ENCODE peak calls at places on chromosomes 5 and 9, in nine cellular contexts. One of them, this sample, is unnamed.
A peak's percentile ranks its signal among the peaks of the same experiment; 100 is the strongest.

GRCh38 chr9:127168756-127169506 is 46.5 kb upstream of the ANGPTL2 start:
- DNase-seq in body of pancreas: no peak
- DNase-seq in HepG2: no peak
- DNase-seq in A549: no peak
- DNase-seq in esophagus squamous epithelium: no peak
- DNase-seq in tibial nerve: no peak
- DNase-seq in ovary: no peak
- DNase-seq in uterus: no peak
- DNase-seq in IMR-90: no peak
- DNase-seq in this sample: peak; percentile 54

GRCh38 chr5:133932441-133933168 is 35.8 kb downstream of the C5orf15 start:
- DNase-seq in body of pancreas: no peak
- DNase-seq in HepG2: no peak
- DNase-seq in A549: no peak
- DNase-seq in esophagus squamous epithelium: no peak
- DNase-seq in tibial nerve: no peak
- DNase-seq in ovary: no peak
- DNase-seq in uterus: no peak
- DNase-seq in IMR-90: no peak
- DNase-seq in this sample: no peak

GRCh38 chr9:96382175-96382574 is 1.3 kb downstream of the SLC35D2 start:
- DNase-seq in body of pancreas: no peak
- DNase-seq in HepG2: peak; percentile 20
- DNase-seq in A549: no peak
- DNase-seq in esophagus squamous epithelium: no peak
- DNase-seq in tibial nerve: no peak
- DNase-seq in ovary: no peak
- DNase-seq in uterus: no peak
- DNase-seq in IMR-90: peak; percentile 45
- DNase-seq in this sample: no peak

GRCh38 chr9:76452839-76453238 is 6.1 kb upstream of the GCNT1 start:
- DNase-seq in body of pancreas: no peak
- DNase-seq in HepG2: no peak
- DNase-seq in A549: no peak
- DNase-seq in esophagus squamous epithelium: no peak
- DNase-seq in tibial nerve: no peak
- DNase-seq in ovary: no peak
- DNase-seq in uterus: no peak
- DNase-seq in IMR-90: no peak
- DNase-seq in this sample: no peak

GRCh38 chr9:117276444-117276843 is 138.4 kb downstream of the ASTN2 start:
- DNase-seq in body of pancreas: peak; percentile 15
- DNase-seq in HepG2: no peak
- DNase-seq in A549: no peak
- DNase-seq in esophagus squamous epithelium: no peak
- DNase-seq in tibial nerve: no peak
- DNase-seq in ovary: no peak
- DNase-seq in uterus: no peak
- DNase-seq in IMR-90: no peak
- DNase-seq in this sample: no peak

GRCh38 chr5:17203329-17204132 is 13.9 kb upstream of the BASP1 start:
- DNase-seq in body of pancreas: peak; percentile 41
- DNase-seq in HepG2: peak; percentile 41
- DNase-seq in A549: peak; percentile 76
- DNase-seq in esophagus squamous epithelium: no peak
- DNase-seq in tibial nerve: no peak
- DNase-seq in ovary: no peak
- DNase-seq in uterus: peak; percentile 36
- DNase-seq in IMR-90: peak; percentile 86
- DNase-seq in this sample: peak; percentile 64

GRCh38 chr9:82127993-82128710 is 139.6 kb downstream of the SPATA31D1 start:
- DNase-seq in body of pancreas: no peak
- DNase-seq in HepG2: no peak
- DNase-seq in A549: no peak
- DNase-seq in esophagus squamous epithelium: no peak
- DNase-seq in tibial nerve: no peak
- DNase-seq in ovary: no peak
- DNase-seq in uterus: no peak
- DNase-seq in IMR-90: no peak
- DNase-seq in this sample: no peak

GRCh38 chr5:168798065-168799023 is 219.2 kb upstream of the PANK3 start:
- DNase-seq in body of pancreas: no peak
- DNase-seq in HepG2: no peak
- DNase-seq in A549: no peak
- DNase-seq in esophagus squamous epithelium: no peak
- DNase-seq in tibial nerve: no peak
- DNase-seq in ovary: no peak
- DNase-seq in uterus: no peak
- DNase-seq in IMR-90: no peak
- DNase-seq in this sample: no peak

GRCh38 chr5:109743770-109744212 is 54.1 kb downstream of the MAN2A1 start:
- DNase-seq in body of pancreas: no peak
- DNase-seq in HepG2: peak; percentile 6
- DNase-seq in A549: peak; percentile 69
- DNase-seq in esophagus squamous epithelium: no peak
- DNase-seq in tibial nerve: no peak
- DNase-seq in ovary: no peak
- DNase-seq in uterus: no peak
- DNase-seq in IMR-90: peak; percentile 95
- DNase-seq in this sample: no peak

GRCh38 chr5:178351221-178351825 is 118.7 kb upstream of the PHYKPL start:
- DNase-seq in body of pancreas: no peak
- DNase-seq in HepG2: no peak
- DNase-seq in A549: no peak
- DNase-seq in esophagus squamous epithelium: no peak
- DNase-seq in tibial nerve: no peak
- DNase-seq in ovary: no peak
- DNase-seq in uterus: no peak
- DNase-seq in IMR-90: no peak
- DNase-seq in this sample: no peak

GRCh38 chr9:128635266-128636023 is 21.2 kb downstream of the DYNC2I2 start:
- DNase-seq in body of pancreas: peak; percentile 95
- DNase-seq in HepG2: peak; percentile 92
- DNase-seq in A549: peak; percentile 98
- DNase-seq in esophagus squamous epithelium: no peak
- DNase-seq in tibial nerve: peak; percentile 54
- DNase-seq in ovary: peak; percentile 85
- DNase-seq in uterus: peak; percentile 87
- DNase-seq in IMR-90: peak; percentile 94
- DNase-seq in this sample: peak; percentile 92
- TF ChIP-seq POLR2A in body of pancreas: peak; percentile 10
- TF ChIP-seq POLR2A in HepG2: peak; percentile 42
- TF ChIP-seq POLR2A in A549: peak; percentile 10
- TF ChIP-seq POLR2A in esophagus squamous epithelium: no peak
- TF ChIP-seq POLR2A in tibial nerve: no peak
- TF ChIP-seq POLR2A in ovary: no peak
- TF ChIP-seq POLR2A in uterus: peak; percentile 17
- TF ChIP-seq POLR2A in IMR-90: no peak
- TF ChIP-seq POLR2A in this sample: no peak

DNA sequence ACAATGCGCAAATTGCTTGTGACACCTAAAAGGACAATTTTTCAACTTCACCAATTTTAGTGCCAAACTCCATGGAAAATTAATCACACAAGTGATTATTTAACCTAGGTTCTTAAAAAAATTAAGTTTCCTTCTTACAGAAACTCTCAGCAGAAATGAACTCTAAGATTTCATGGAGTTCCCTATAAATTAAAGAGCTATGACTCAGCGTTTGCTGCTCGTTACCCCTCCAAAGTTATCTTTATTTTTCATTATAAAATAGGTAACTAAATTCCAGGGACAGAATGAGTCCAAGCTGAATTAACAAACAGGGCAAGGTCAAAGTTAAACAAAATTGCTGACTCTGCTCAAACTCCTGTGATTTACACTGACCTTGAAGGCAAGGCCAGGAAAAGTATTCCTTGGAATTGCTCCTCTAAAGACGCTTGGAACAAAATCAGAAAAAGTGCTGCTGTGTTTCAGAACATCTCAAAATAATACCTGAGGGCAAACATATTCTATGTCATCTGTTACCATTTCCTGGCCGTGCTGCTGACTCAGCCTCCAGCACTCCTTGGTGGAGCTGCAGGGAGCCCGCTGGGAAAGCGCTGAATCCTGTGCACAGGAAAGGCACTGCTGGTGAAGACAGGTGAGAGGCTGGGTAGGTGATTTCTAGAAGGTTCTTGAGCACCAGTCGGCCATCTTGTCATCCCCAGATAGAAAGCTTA is 2.5 kb upstream of the CMBL start:
- DNase-seq in body of pancreas: peak; percentile 84
- DNase-seq in HepG2: peak; percentile 9
- DNase-seq in A549: peak; percentile 62
- DNase-seq in esophagus squamous epithelium: no peak
- DNase-seq in tibial nerve: no peak
- DNase-seq in ovary: no peak
- DNase-seq in uterus: no peak
- DNase-seq in IMR-90: peak; percentile 59
- DNase-seq in this sample: no peak
- H3K4me3 ChIP-seq in body of pancreas: no peak overlapping the region
- H3K4me3 ChIP-seq in HepG2: no peak overlapping the region
- H3K4me3 ChIP-seq in A549: no peak overlapping the region
- H3K4me3 ChIP-seq in esophagus squamous epithelium: no peak overlapping the region
- H3K4me3 ChIP-seq in tibial nerve: no peak overlapping the region
- H3K4me3 ChIP-seq in ovary: no peak overlapping the region
- H3K4me3 ChIP-seq in uterus: no peak overlapping the region
- H3K4me3 ChIP-seq in IMR-90: no peak overlapping the region
- H3K4me3 ChIP-seq in this sample: no peak overlapping the region

DNA sequence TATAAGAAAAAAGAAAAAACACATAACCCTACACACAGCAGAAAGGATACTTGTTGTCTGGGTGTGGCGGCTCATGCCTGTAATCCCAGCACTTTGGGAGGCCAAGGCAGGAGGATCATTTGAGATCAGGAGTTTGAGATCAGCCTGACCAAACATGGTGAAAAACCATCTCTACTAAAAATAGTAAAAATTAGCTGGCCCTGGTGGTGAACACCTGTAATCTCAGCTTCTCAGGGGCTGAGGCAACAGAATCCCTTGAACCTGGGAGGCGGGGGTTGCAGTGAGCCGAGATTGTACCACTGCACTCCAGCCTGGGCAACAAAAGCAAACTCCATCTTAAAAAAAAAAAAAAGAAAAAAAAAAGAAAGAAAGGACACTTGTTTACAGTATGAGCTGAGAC is 147.6 kb upstream of the PITX1 start:
- DNase-seq in body of pancreas: no peak
- DNase-seq in HepG2: no peak
- DNase-seq in A549: no peak
- DNase-seq in esophagus squamous epithelium: no peak
- DNase-seq in tibial nerve: no peak
- DNase-seq in ovary: no peak
- DNase-seq in uterus: no peak
- DNase-seq in IMR-90: no peak
- DNase-seq in this sample: no peak
- TF ChIP-seq CTCF in body of pancreas: no peak
- TF ChIP-seq CTCF in HepG2: no peak
- TF ChIP-seq CTCF in A549: no peak
- TF ChIP-seq CTCF in esophagus squamous epithelium: no peak
- TF ChIP-seq CTCF in tibial nerve: no peak
- TF ChIP-seq CTCF in ovary: no peak
- TF ChIP-seq CTCF in uterus: no peak
- TF ChIP-seq CTCF in IMR-90: no peak
- TF ChIP-seq CTCF in this sample: no peak

DNA sequence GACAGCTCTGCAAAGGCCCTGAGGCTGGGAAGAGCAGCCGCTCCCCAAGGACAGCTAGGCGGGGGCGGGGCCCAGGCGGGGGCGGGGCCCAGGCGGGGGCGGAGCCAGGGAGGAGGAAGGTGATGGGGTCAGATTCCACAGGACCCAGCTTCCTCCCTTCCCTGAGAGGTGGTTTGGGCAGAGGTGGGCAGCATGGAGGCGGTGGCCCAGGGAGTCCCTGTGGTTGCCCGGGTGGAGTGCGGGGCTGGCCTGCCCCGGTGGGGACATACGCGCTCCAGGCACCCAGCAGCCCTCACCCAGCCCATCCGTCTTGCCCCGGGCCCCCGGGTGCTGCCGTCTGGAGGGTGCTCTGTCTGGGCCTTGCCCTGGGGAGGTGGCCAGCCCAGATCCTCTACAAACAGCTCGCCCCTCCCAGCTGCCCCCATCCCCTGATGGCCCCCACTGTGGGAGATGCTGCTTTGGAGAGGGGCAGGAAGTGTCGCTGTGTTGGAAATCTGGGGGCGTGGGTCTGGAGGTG is 11.0 kb upstream of the RNU6ATAC start:
- DNase-seq in body of pancreas: no peak
- DNase-seq in HepG2: no peak
- DNase-seq in A549: peak; percentile 39
- DNase-seq in esophagus squamous epithelium: no peak
- DNase-seq in tibial nerve: no peak
- DNase-seq in ovary: peak; percentile 39
- DNase-seq in uterus: no peak
- DNase-seq in IMR-90: no peak
- DNase-seq in this sample: no peak
- TF ChIP-seq POLR2A in body of pancreas: no peak
- TF ChIP-seq POLR2A in HepG2: no peak
- TF ChIP-seq POLR2A in A549: no peak
- TF ChIP-seq POLR2A in esophagus squamous epithelium: no peak
- TF ChIP-seq POLR2A in tibial nerve: no peak
- TF ChIP-seq POLR2A in ovary: no peak
- TF ChIP-seq POLR2A in uterus: no peak
- TF ChIP-seq POLR2A in IMR-90: no peak
- TF ChIP-seq POLR2A in this sample: no peak

DNA sequence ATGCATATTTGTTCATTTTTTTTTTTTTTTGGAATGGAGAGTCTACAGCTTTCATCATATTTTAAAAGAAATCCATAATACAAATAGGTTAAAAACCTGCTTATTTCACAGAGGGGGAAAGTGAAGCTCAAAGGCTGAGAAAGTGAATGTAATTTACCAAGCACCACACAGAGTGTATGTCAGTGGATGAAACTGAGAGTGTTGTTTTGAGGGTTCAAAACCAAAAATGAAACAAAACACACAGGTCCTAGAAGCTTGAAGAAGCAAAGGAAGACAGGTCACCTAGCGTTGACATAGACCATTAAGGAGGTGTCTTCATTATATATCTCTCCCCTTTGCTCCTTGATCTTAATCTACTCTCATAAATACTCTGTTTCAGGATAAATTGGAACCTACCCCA is 7.5 kb downstream of the NMUR2 start:
- DNase-seq in body of pancreas: no peak
- DNase-seq in HepG2: no peak
- DNase-seq in A549: no peak
- DNase-seq in esophagus squamous epithelium: no peak
- DNase-seq in tibial nerve: no peak
- DNase-seq in ovary: no peak
- DNase-seq in uterus: no peak
- DNase-seq in IMR-90: no peak
- DNase-seq in this sample: no peak
- H3K4me3 ChIP-seq in body of pancreas: no peak overlapping the region
- H3K4me3 ChIP-seq in HepG2: no peak overlapping the region
- H3K4me3 ChIP-seq in A549: no peak overlapping the region
- H3K4me3 ChIP-seq in esophagus squamous epithelium: no peak overlapping the region
- H3K4me3 ChIP-seq in tibial nerve: no peak overlapping the region
- H3K4me3 ChIP-seq in ovary: no peak overlapping the region
- H3K4me3 ChIP-seq in uterus: no peak overlapping the region
- H3K4me3 ChIP-seq in IMR-90: no peak overlapping the region
- H3K4me3 ChIP-seq in this sample: no peak overlapping the region

GRCh38 chr9:912776-913175 is 63.7 kb upstream of the DMRT3 start:
- DNase-seq in body of pancreas: no peak
- DNase-seq in HepG2: no peak
- DNase-seq in A549: no peak
- DNase-seq in esophagus squamous epithelium: no peak
- DNase-seq in tibial nerve: no peak
- DNase-seq in ovary: no peak
- DNase-seq in uterus: no peak
- DNase-seq in IMR-90: no peak
- DNase-seq in this sample: no peak

GRCh38 chr9:908806-909205 is 67.3 kb downstream of the DMRT1 start:
- DNase-seq in body of pancreas: no peak
- DNase-seq in HepG2: no peak
- DNase-seq in A549: no peak
- DNase-seq in esophagus squamous epithelium: no peak
- DNase-seq in tibial nerve: no peak
- DNase-seq in ovary: no peak
- DNase-seq in uterus: no peak
- DNase-seq in IMR-90: no peak
- DNase-seq in this sample: no peak

GRCh38 chr9:911003-911402 is 65.5 kb upstream of the DMRT3 start:
- DNase-seq in body of pancreas: no peak
- DNase-seq in HepG2: peak; percentile 9
- DNase-seq in A549: peak; percentile 20
- DNase-seq in esophagus squamous epithelium: no peak
- DNase-seq in tibial nerve: no peak
- DNase-seq in ovary: no peak
- DNase-seq in uterus: no peak
- DNase-seq in IMR-90: no peak
- DNase-seq in this sample: no peak
- TF ChIP-seq CTCF in body of pancreas: no peak
- TF ChIP-seq CTCF in HepG2: no peak
- TF ChIP-seq CTCF in A549: no peak
- TF ChIP-seq CTCF in esophagus squamous epithelium: no peak
- TF ChIP-seq CTCF in tibial nerve: no peak
- TF ChIP-seq CTCF in ovary: no peak
- TF ChIP-seq CTCF in uterus: no peak
- TF ChIP-seq CTCF in IMR-90: no peak
- TF ChIP-seq CTCF in this sample: no peak